ENCODE peak calls at places on chromosomes 7 and 10, in four cellular contexts. O is fibroblast of lung, U is transverse colon, H is Peyer's patch. S is an unnamed sample.

GRCh38 chr7:157569967-157570366 is 233.2 kb downstream of the DNAJB6 start:
- DNase-seq in O (no peak), U (no peak), H (no peak), S (no peak)

GRCh38 chr7:104807676-104808075 is 206.3 kb upstream of the KMT2E start:
- DNase-seq in O (no peak), U (no peak), H (no peak), S (no peak)

GRCh38 chr7:107147464-107148214 is 21.2 kb upstream of the HBP1 start:
- DNase-seq in O (peak; percentile 57), U (no peak), H (no peak), S (peak; percentile 16)

GRCh38 chr7:1856966-1857441 is 186.9 kb downstream of the ELFN1 start:
- DNase-seq in O (no peak), U (no peak), H (peak; percentile 32), S (no peak)

GRCh38 chr7:155431711-155432110 is 26.2 kb upstream of the EN2 start:
- DNase-seq in O (no peak), U (no peak), H (no peak), S (no peak)

GRCh38 chr7:11698273-11698930 is 133.6 kb downstream of the THSD7A start:
- DNase-seq in O (no peak), U (no peak), H (no peak), S (no peak)

GRCh38 chr7:27202018-27202740 is 2.3 kb upstream of the HOXA13 start:
- DNase-seq in O (no peak), U (no peak), H (no peak), S (no peak)

GRCh38 chr10:13018171-13018570 is 16.7 kb upstream of the CCDC3 start:
- DNase-seq in O (no peak), U (no peak), H (no peak), S (no peak)

GRCh38 chr10:5977471-5978370 is at the start of gene IL15RA:
- DNase-seq in O (peak; percentile 68), U (peak; percentile 90), H (peak; percentile 94), S (peak; percentile 75)

GRCh38 chr10:102389894-102390293 is 5.6 kb upstream of the NFKB2 start:
- DNase-seq in O (no peak), U (no peak), H (no peak), S (no peak)

GRCh38 chr7:20172736-20173334 is 44.3 kb downstream of the MACC1 start:
- DNase-seq in O (peak; percentile 64), U (peak; percentile 62), H (peak; percentile 73), S (no peak)

GRCh38 chr7:99404235-99404976 is 4.0 kb downstream of the PDAP1 start:
- DNase-seq in O (no peak), U (no peak), H (no peak), S (no peak)

GRCh38 chr10:75431180-75432111 is at the start of gene LRMDA:
- DNase-seq in O (no peak), U (peak; percentile 42), H (no peak), S (no peak)

GRCh38 chr10:103661198-103661950 is 167.9 kb downstream of the NEURL1 start:
- DNase-seq in O (peak; percentile 96), U (peak; percentile 77), H (peak; percentile 84), S (peak; percentile 37)

GRCh38 chr7:45978010-45978681 is 57.1 kb upstream of the IGFBP3 start:
- DNase-seq in O (peak; percentile 88), U (no peak), H (no peak), S (no peak)

GRCh38 chr10:23186697-23187096 is 5.4 kb upstream of the PTF1A start:
- DNase-seq in O (no peak), U (no peak), H (no peak), S (no peak)

GRCh38 chr7:2046581-2047271 is 186.0 kb downstream of the MAD1L1 start:
- DNase-seq in O (no peak), U (no peak), H (no peak), S (no peak)

GRCh38 chr7:88233828-88234227 is 14.0 kb upstream of the SRI start:
- DNase-seq in O (no peak), U (no peak), H (no peak), S (no peak)

GRCh38 chr10:89889610-89890009 is 188.2 kb downstream of the KIF20B start:
- DNase-seq in O (no peak), U (no peak), H (no peak), S (no peak)

GRCh38 chr7:156220701-156221100 is 408.4 kb upstream of the SHH start:
- DNase-seq in O (no peak), U (no peak), H (no peak), S (no peak)

GRCh38 chr7:25665346-25665745 is 437.1 kb upstream of the NPVF start:
- DNase-seq in O (no peak), U (peak; percentile 25), H (no peak), S (no peak)

GRCh38 chr10:119754936-119755335 is 29.1 kb downstream of the INPP5F start:
- DNase-seq in O (no peak), U (no peak), H (no peak), S (no peak)

GRCh38 chr10:22852712-22853353 is 75.0 kb upstream of the ARMC3 start:
- DNase-seq in O (no peak), U (no peak), H (no peak), S (no peak)

GRCh38 chr10:132646443-132647097 is 109.0 kb downstream of the INPP5A start:
- DNase-seq in O (no peak), U (no peak), H (peak; percentile 38), S (no peak)

GRCh38 chr7:17985473-17986239 is 42.0 kb downstream of the PRPS1L1 start:
- DNase-seq in O (no peak), U (no peak), H (no peak), S (no peak)

GRCh38 chr7:17984288-17984687 is 43.4 kb downstream of the PRPS1L1 start:
- DNase-seq in O (no peak), U (peak; percentile 21), H (no peak), S (no peak)

GRCh38 chr7:17986826-17987225 is 40.8 kb downstream of the PRPS1L1 start:
- DNase-seq in O (peak; percentile 75), U (no peak), H (no peak), S (no peak)

GRCh38 chr7:17988136-17988535 is 39.5 kb downstream of the PRPS1L1 start:
- DNase-seq in O (no peak), U (no peak), H (no peak), S (no peak)

GRCh38 chr7:17983238-17984088 is 43.2 kb upstream of the SNX13 start:
- DNase-seq in O (no peak), U (no peak), H (no peak), S (no peak)
- H3K27ac ChIP-seq in O (no peak overlapping the region), U (peak overlapping the region; percentile 52), H (no peak overlapping the region), S (no peak overlapping the region)

GRCh38 chr10:117260094-117260493 is 19.2 kb downstream of the SLC18A2 start:
- DNase-seq in O (no peak), U (no peak), H (no peak), S (no peak)
- H3K27ac ChIP-seq in O (no peak overlapping the region), U (no peak overlapping the region), H (no peak overlapping the region), S (no peak overlapping the region)

GRCh38 chr7:129970816-129971215 is 18.1 kb upstream of the UBE2H start:
- DNase-seq in O (no peak), U (peak; percentile 80), H (peak; percentile 69), S (no peak)
- H3K27ac ChIP-seq in O (no peak overlapping the region), U (peak overlapping the region; percentile 51), H (no peak overlapping the region), S (no peak overlapping the region)

DNA sequence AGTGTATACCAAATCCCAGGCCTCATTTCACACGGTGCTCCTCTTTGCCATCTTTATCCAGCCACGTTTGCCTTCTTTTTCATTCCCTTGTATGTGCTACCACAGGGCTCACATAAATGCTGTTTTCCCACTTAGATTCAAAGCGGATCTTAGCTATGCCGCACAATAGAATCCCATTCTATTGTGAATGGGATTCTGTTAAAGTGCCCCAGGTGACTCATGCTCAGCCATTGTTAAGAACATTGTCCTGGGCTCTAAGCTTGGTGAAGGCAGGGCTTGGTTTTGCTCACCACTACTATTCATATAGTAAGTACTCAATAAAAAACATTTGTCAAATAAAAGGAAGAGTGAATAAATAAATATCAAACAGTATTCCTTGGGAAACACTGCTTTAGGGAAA is 72.3 kb upstream of the PHYHIPL start:
- DNase-seq in O (no peak), U (no peak), H (no peak), S (no peak)
- H3K27ac ChIP-seq in O (no peak overlapping the region), U (no peak overlapping the region), H (no peak overlapping the region), S (no peak overlapping the region)

GRCh38 chr10:19811517-19811916 is 4.7 kb upstream of the PLXDC2 start:
- DNase-seq in O (peak; percentile 66), U (no peak), H (no peak), S (no peak)
- H3K27ac ChIP-seq in O (no peak overlapping the region), U (no peak overlapping the region), H (no peak overlapping the region), S (no peak overlapping the region)

S was measured in CD4-positive, alpha-beta T cell.